ENCODE peak calls at places on chromosome 4, in six cellular contexts. One of them, this sample, is unnamed.

GRCh38 chr4:52235775-52236174 is 184.7 kb downstream of the SPATA18 start:
- DNase-seq in spleen: no peak
- DNase-seq in suprapubic skin: no peak
- DNase-seq in ascending aorta: no peak
- DNase-seq in sigmoid colon: no peak
- DNase-seq in GM23248: no peak
- DNase-seq in this sample: no peak

GRCh38 chr4:128379860-128380259 is 92.2 kb upstream of the PGRMC2 start:
- DNase-seq in spleen: no peak
- DNase-seq in ascending aorta: no peak
- DNase-seq in sigmoid colon: no peak
- DNase-seq in suprapubic skin: no peak
- DNase-seq in GM23248: peak; percentile 57
- DNase-seq in this sample: peak; percentile 15

GRCh38 chr4:150447356-150447755 is 134.6 kb upstream of the MAB21L2 start:
- DNase-seq in suprapubic skin: no peak
- DNase-seq in ascending aorta: no peak
- DNase-seq in spleen: no peak
- DNase-seq in GM23248: no peak
- DNase-seq in sigmoid colon: no peak
- DNase-seq in this sample: no peak

GRCh38 chr4:11404431-11404830 is 24.3 kb downstream of the HS3ST1 start:
- DNase-seq in spleen: no peak
- DNase-seq in suprapubic skin: no peak
- DNase-seq in ascending aorta: no peak
- DNase-seq in sigmoid colon: no peak
- DNase-seq in GM23248: no peak
- DNase-seq in this sample: no peak

GRCh38 chr4:52572936-52573485 is 86.1 kb downstream of the USP46 start:
- DNase-seq in spleen: no peak
- DNase-seq in sigmoid colon: no peak
- DNase-seq in suprapubic skin: no peak
- DNase-seq in ascending aorta: no peak
- DNase-seq in GM23248: peak; percentile 80
- DNase-seq in this sample: no peak

GRCh38 chr4:164807611-164808010 is 53.7 kb downstream of the SMIM31 start:
- DNase-seq in GM23248: no peak
- DNase-seq in suprapubic skin: no peak
- DNase-seq in ascending aorta: no peak
- DNase-seq in spleen: no peak
- DNase-seq in sigmoid colon: no peak
- DNase-seq in this sample: no peak

GRCh38 chr4:38241541-38241940 is 281.3 kb downstream of the PTTG2 start:
- DNase-seq in ascending aorta: no peak
- DNase-seq in spleen: no peak
- DNase-seq in suprapubic skin: no peak
- DNase-seq in sigmoid colon: no peak
- DNase-seq in GM23248: peak; percentile 21
- DNase-seq in this sample: no peak

GRCh38 chr4:13980317-13980716 is 352.8 kb upstream of the BOD1L1 start:
- DNase-seq in sigmoid colon: no peak
- DNase-seq in suprapubic skin: no peak
- DNase-seq in spleen: no peak
- DNase-seq in GM23248: peak; percentile 94
- DNase-seq in ascending aorta: no peak
- DNase-seq in this sample: no peak

GRCh38 chr4:13921805-13922204 is 294.3 kb upstream of the BOD1L1 start:
- DNase-seq in suprapubic skin: no peak
- DNase-seq in GM23248: peak; percentile 69
- DNase-seq in spleen: no peak
- DNase-seq in sigmoid colon: no peak
- DNase-seq in ascending aorta: no peak
- DNase-seq in this sample: no peak

GRCh38 chr4:110671679-110672078 is 48.8 kb upstream of the PITX2 start:
- DNase-seq in sigmoid colon: no peak
- DNase-seq in GM23248: no peak
- DNase-seq in suprapubic skin: no peak
- DNase-seq in spleen: no peak
- DNase-seq in ascending aorta: no peak
- DNase-seq in this sample: peak; percentile 12

GRCh38 chr4:165709973-165710526 is 163.0 kb upstream of the TLL1 start:
- DNase-seq in GM23248: no peak
- DNase-seq in suprapubic skin: no peak
- DNase-seq in spleen: no peak
- DNase-seq in ascending aorta: no peak
- DNase-seq in sigmoid colon: no peak
- DNase-seq in this sample: no peak

GRCh38 chr4:7193040-7193958 is 961 bp downstream of the SORCS2 start:
- DNase-seq in spleen: peak; percentile 51
- DNase-seq in ascending aorta: no peak
- DNase-seq in GM23248: peak; percentile 50
- DNase-seq in suprapubic skin: peak; percentile 81
- DNase-seq in sigmoid colon: peak; percentile 81
- DNase-seq in this sample: peak; percentile 46

GRCh38 chr4:177485528-177485927 is 43.3 kb upstream of the AGA start:
- DNase-seq in suprapubic skin: no peak
- DNase-seq in GM23248: peak; percentile 85
- DNase-seq in spleen: no peak
- DNase-seq in sigmoid colon: no peak
- DNase-seq in ascending aorta: no peak
- DNase-seq in this sample: no peak

GRCh38 chr4:81498046-81498445 is 26.3 kb upstream of the RASGEF1B start:
- DNase-seq in sigmoid colon: no peak
- DNase-seq in GM23248: no peak
- DNase-seq in suprapubic skin: no peak
- DNase-seq in ascending aorta: no peak
- DNase-seq in spleen: no peak
- DNase-seq in this sample: no peak

GRCh38 chr4:112652216-112652615 is 15.3 kb downstream of the LARP7 start:
- DNase-seq in suprapubic skin: no peak
- DNase-seq in ascending aorta: no peak
- DNase-seq in GM23248: no peak
- DNase-seq in spleen: no peak
- DNase-seq in sigmoid colon: no peak
- DNase-seq in this sample: no peak

GRCh38 chr4:174437756-174438155 is 84.5 kb downstream of the HPGD start:
- DNase-seq in ascending aorta: no peak
- DNase-seq in sigmoid colon: no peak
- DNase-seq in GM23248: peak; percentile 17
- DNase-seq in suprapubic skin: no peak
- DNase-seq in spleen: no peak
- DNase-seq in this sample: no peak

GRCh38 chr4:7433376-7434140 is 1.2 kb downstream of the PSAPL1 start:
- DNase-seq in spleen: peak; percentile 65
- DNase-seq in ascending aorta: no peak
- DNase-seq in GM23248: no peak
- DNase-seq in suprapubic skin: no peak
- DNase-seq in sigmoid colon: no peak
- DNase-seq in this sample: no peak

GRCh38 chr4:57172065-57172464 is 61.9 kb upstream of the IGFBP7 start:
- DNase-seq in spleen: no peak
- DNase-seq in GM23248: no peak
- DNase-seq in suprapubic skin: no peak
- DNase-seq in sigmoid colon: no peak
- DNase-seq in ascending aorta: no peak
- DNase-seq in this sample: no peak

DNA sequence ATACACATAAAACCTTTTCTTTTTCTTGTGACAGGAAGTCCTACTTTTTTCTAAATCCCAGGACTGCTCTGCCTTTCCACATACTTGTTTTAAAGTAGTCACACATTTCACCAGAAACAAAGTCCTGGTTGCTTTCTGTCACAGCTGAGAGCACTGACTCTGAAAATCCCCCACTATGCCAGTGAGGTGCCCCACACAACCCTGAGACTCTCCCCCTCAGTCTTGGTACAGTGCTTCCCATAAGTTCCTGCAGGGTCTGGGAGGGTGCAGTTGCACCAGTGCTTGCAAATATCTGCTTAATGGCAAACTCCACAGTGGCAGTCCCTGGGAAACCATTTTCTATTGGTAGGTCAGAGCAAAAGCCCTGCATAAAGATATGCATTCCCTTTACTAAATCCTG is 84.1 kb downstream of the DCHS2 start:
- DNase-seq in suprapubic skin: no peak
- DNase-seq in spleen: no peak
- DNase-seq in ascending aorta: no peak
- DNase-seq in GM23248: no peak
- DNase-seq in sigmoid colon: no peak
- DNase-seq in this sample: no peak
- H3K4me1 ChIP-seq in suprapubic skin: no peaks in the 10 kb centered on the region
- H3K4me1 ChIP-seq in spleen: no peaks in the 10 kb centered on the region
- H3K4me1 ChIP-seq in ascending aorta: no peaks in the 10 kb centered on the region
- H3K4me1 ChIP-seq in GM23248: no peaks in the 10 kb centered on the region
- H3K4me1 ChIP-seq in sigmoid colon: no peaks in the 10 kb centered on the region
- H3K4me1 ChIP-seq in this sample: no peaks in the 10 kb centered on the region

DNA sequence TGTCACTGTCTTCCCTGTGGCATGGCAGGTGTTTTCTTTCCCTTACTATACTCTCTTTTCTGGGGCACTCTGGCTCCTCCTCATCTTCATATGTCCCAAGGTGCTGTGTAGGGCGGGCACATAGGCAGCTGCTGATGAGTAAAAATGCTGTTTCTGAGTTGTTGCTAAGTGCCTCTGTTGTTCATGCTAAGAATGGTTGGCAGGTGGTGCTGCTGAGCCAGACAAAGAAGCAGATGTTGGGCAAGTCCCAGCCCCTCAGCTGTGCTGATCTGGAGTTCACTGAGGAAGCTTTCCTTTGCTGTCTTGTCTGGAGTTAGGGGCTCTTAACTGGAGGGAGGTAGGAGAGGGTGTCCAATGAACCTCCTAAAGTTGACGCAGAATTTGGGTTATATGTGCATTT is 40.6 kb downstream of the HADH start:
- DNase-seq in GM23248: peak; percentile 87
- DNase-seq in sigmoid colon: no peak
- DNase-seq in spleen: no peak
- DNase-seq in ascending aorta: no peak
- DNase-seq in suprapubic skin: no peak
- DNase-seq in this sample: peak; percentile 50
- H3K4me1 ChIP-seq in GM23248: no peaks in the 10 kb centered on the region
- H3K4me1 ChIP-seq in sigmoid colon: no peaks in the 10 kb centered on the region
- H3K4me1 ChIP-seq in spleen: no peaks in the 10 kb centered on the region
- H3K4me1 ChIP-seq in ascending aorta: no peaks in the 10 kb centered on the region
- H3K4me1 ChIP-seq in suprapubic skin: no peaks in the 10 kb centered on the region
- H3K4me1 ChIP-seq in this sample: no peaks in the 10 kb centered on the region

GRCh38 chr4:4810778-4811177 is 48.7 kb upstream of the MSX1 start:
- DNase-seq in GM23248: no peak
- DNase-seq in ascending aorta: no peak
- DNase-seq in suprapubic skin: no peak
- DNase-seq in spleen: no peak
- DNase-seq in sigmoid colon: no peak
- DNase-seq in this sample: no peak

GRCh38 chr4:4810365-4810764 is 49.1 kb upstream of the MSX1 start:
- DNase-seq in GM23248: no peak
- DNase-seq in sigmoid colon: no peak
- DNase-seq in spleen: no peak
- DNase-seq in suprapubic skin: no peak
- DNase-seq in ascending aorta: no peak
- DNase-seq in this sample: no peak

DNA sequence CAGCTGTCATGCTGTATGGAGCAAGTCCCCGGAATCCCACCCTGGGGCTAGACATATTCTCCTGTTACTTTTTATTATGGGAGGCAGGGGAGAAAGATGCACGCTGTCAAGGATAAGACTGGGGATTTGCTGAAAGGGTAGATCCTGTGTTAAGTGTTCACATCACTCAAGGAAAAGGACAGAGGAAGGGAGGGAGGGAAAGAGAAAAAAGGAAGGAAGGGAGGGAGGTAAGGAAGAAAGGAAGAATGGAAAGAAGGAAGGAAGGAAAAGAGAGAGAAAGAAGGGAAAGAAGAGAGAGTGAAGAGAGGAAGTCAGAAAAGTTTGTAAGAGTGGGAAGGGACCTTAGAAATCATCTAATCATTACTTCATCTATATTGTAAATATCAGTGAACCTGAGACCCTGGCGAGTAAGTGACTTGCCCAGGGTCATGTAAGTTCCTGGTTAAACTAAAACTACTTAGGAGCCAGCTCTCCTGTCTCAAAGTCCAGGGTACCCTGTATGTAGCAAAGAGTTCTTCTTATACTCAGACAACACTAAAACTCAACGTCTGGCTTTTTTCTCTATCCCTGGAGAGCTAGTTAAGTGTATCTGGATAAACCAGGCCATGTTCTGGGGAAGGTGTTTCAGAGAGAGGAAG is 47.2 kb upstream of the MSX1 start:
- DNase-seq in suprapubic skin: no peak
- DNase-seq in ascending aorta: no peak
- DNase-seq in GM23248: no peak
- DNase-seq in sigmoid colon: no peak
- DNase-seq in spleen: no peak
- DNase-seq in this sample: no peak
- H3K4me1 ChIP-seq in suprapubic skin: no peaks in the 10 kb centered on the region
- H3K4me1 ChIP-seq in ascending aorta: no peaks in the 10 kb centered on the region
- H3K4me1 ChIP-seq in GM23248: no peaks in the 10 kb centered on the region
- H3K4me1 ChIP-seq in sigmoid colon: no peaks in the 10 kb centered on the region
- H3K4me1 ChIP-seq in spleen: no peaks in the 10 kb centered on the region
- H3K4me1 ChIP-seq in this sample: no peaks in the 10 kb centered on the region

DNA sequence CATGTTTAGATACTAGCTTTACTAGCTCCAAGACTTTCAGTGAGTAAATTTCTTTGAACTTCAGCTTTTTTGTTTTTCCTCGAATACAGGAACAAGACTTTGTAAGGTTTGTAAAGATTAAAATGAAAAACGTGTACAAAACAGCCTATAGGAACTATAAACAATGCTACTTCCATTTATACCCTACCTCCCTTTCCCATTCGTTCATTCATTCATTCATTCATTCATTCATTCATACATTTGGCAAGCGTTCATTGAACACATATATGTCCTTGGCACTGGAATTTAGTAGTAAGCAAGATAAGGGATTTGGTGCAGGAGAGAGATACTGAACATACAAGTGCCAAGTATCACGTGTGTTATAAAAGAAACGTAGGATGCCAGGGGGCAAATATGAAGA is 65.4 kb upstream of the NAP1L5 start:
- DNase-seq in ascending aorta: no peak
- DNase-seq in suprapubic skin: no peak
- DNase-seq in sigmoid colon: no peak
- DNase-seq in GM23248: no peak
- DNase-seq in spleen: no peak
- DNase-seq in this sample: no peak
- H3K4me1 ChIP-seq in ascending aorta: no peaks in the 10 kb centered on the region
- H3K4me1 ChIP-seq in suprapubic skin: peaks cover 16% of the 10 kb centered on the region
- H3K4me1 ChIP-seq in sigmoid colon: peaks cover 18% of the 10 kb centered on the region
- H3K4me1 ChIP-seq in GM23248: peaks cover 19% of the 10 kb centered on the region
- H3K4me1 ChIP-seq in spleen: no peaks in the 10 kb centered on the region
- H3K4me1 ChIP-seq in this sample: peaks cover 29% of the 10 kb centered on the region

GRCh38 chr4:101075536-101075935 is 271.8 kb downstream of the PPP3CA start:
- DNase-seq in GM23248: no peak
- DNase-seq in sigmoid colon: no peak
- DNase-seq in suprapubic skin: no peak
- DNase-seq in ascending aorta: no peak
- DNase-seq in spleen: no peak
- DNase-seq in this sample: no peak
- H3K4me1 ChIP-seq in GM23248: peaks cover 9% of the 10 kb centered on the region
- H3K4me1 ChIP-seq in sigmoid colon: no peaks in the 10 kb centered on the region
- H3K4me1 ChIP-seq in suprapubic skin: peaks cover 2% of the 10 kb centered on the region
- H3K4me1 ChIP-seq in ascending aorta: no peaks in the 10 kb centered on the region
- H3K4me1 ChIP-seq in spleen: no peaks in the 10 kb centered on the region
- H3K4me1 ChIP-seq in this sample: no peaks in the 10 kb centered on the region